ENCODE peak calls at places on chromosomes 1 and 21, in seven cellular contexts. T, S, N, W, J, K and C are unnamed samples.

GRCh38 chr1:22846453-22846852 is 126.2 kb downstream of the LACTBL1 start:
- DNase-seq in T (no peak), S (no peak), N (no peak), W (no peak), J (no peak), K (no peak), C (no peak)

GRCh38 chr1:99682291-99682751 is 36.4 kb downstream of the PALMD start:
- DNase-seq in T (peak; percentile 89), S (no peak), N (peak; percentile 42), W (no peak), J (no peak), K (no peak), C (no peak)

GRCh38 chr1:9784508-9785133 is 39.1 kb downstream of the CLSTN1 start:
- DNase-seq in T (peak; percentile 60), S (no peak), N (peak; percentile 55), W (peak; percentile 72), J (peak; percentile 58), K (no peak), C (peak; percentile 63)

GRCh38 chr1:56375184-56375837 is 204.1 kb downstream of the PLPP3 start:
- DNase-seq in T (no peak), S (no peak), N (no peak), W (no peak), J (no peak), K (no peak), C (peak; percentile 23)

GRCh38 chr1:85289207-85289847 is 12.9 kb upstream of the BCL10 start:
- DNase-seq in T (peak; percentile 70), S (no peak), N (peak; percentile 99), W (no peak), J (peak; percentile 93), K (no peak), C (no peak)

GRCh38 chr1:31791131-31791858 is 24.5 kb downstream of the SPOCD1 start:
- DNase-seq in T (no peak), S (no peak), N (no peak), W (no peak), J (no peak), K (no peak), C (no peak)

GRCh38 chr1:23555949-23556640 is 3.2 kb downstream of the ID3 start:
- DNase-seq in T (peak; percentile 90), S (no peak), N (no peak), W (peak; percentile 54), J (peak; percentile 67), K (no peak), C (no peak)

GRCh38 chr21:14979264-14979663 is 85.5 kb downstream of the NRIP1 start:
- DNase-seq in T (no peak), S (no peak), N (no peak), W (no peak), J (no peak), K (no peak), C (no peak)

GRCh38 chr1:36207339-36207738 is 16.9 kb upstream of the THRAP3 start:
- DNase-seq in T (no peak), S (no peak), N (no peak), W (peak; percentile 29), J (no peak), K (peak; percentile 87), C (peak; percentile 88)

GRCh38 chr1:31581821-31582810 is 5.8 kb downstream of the TINAGL1 start:
- DNase-seq in T (no peak), S (no peak), N (no peak), W (no peak), J (no peak), K (no peak), C (no peak)

GRCh38 chr1:183070923-183071618 is 47.9 kb downstream of the LAMC1 start:
- DNase-seq in T (peak; percentile 94), S (no peak), N (no peak), W (no peak), J (no peak), K (no peak), C (no peak)

GRCh38 chr1:118900643-118901440 is 87.3 kb downstream of the TBX15 start:
- DNase-seq in T (no peak), S (no peak), N (no peak), W (no peak), J (no peak), K (no peak), C (no peak)

GRCh38 chr1:118907466-118907865 is 80.7 kb downstream of the TBX15 start:
- DNase-seq in T (no peak), S (no peak), N (no peak), W (no peak), J (no peak), K (no peak), C (no peak)

GRCh38 chr1:118905671-118906070 is 82.5 kb downstream of the TBX15 start:
- DNase-seq in T (no peak), S (no peak), N (no peak), W (no peak), J (no peak), K (no peak), C (no peak)

GRCh38 chr1:118902299-118903270 is 85.6 kb downstream of the TBX15 start:
- DNase-seq in T (no peak), S (no peak), N (no peak), W (no peak), J (no peak), K (no peak), C (no peak)

DNA sequence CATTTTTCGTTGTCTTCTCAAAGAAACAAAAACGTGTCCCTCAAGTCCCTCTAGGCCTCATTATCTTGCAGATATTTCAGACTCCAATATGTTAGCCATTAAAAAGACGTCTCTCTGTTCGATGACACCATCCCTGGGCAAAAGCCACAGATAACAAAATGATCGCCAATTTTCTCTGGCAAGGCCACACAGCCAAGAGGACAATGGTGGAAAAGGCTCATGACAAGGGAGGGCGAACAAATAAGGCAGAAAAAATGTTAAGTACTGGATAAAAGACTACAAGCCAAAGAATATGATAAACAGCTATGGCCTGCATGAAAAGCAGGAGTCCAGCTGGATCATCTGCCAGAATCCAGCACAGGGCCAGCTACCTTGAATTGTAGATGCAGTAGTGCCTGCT is 82.9 kb downstream of the TBX15 start:
- DNase-seq in T (no peak), S (no peak), N (no peak), W (no peak), J (no peak), K (no peak), C (no peak)
- TF ChIP-seq POLR2AphosphoS5 in T (no peak), S (no peak), N (no peak), W (no peak), J (no peak), K (no peak), C (no peak)

GRCh38 chr21:24716306-24716918 is 890.9 kb downstream of the MRPL39 start:
- DNase-seq in T (no peak), S (no peak), N (no peak), W (no peak), J (no peak), K (no peak), C (no peak)
- H3K9me3 ChIP-seq in T (peaks cover 3% of the 10 kb centered on the region), S (no peaks in the 10 kb centered on the region), N (no peaks in the 10 kb centered on the region), W (no peaks in the 10 kb centered on the region), J (peaks cover 35% of the 10 kb centered on the region), K (no peaks in the 10 kb centered on the region), C (no peaks in the 10 kb centered on the region)

GRCh38 chr1:28910379-28911125 is 3.8 kb upstream of the EPB41 start:
- DNase-seq in T (no peak), S (peak; percentile 29), N (no peak), W (no peak), J (no peak), K (peak; percentile 54), C (no peak)

GRCh38 chr1:28913786-28914227 is 562 bp upstream of the EPB41 start:
- DNase-seq in T (no peak), S (no peak), N (no peak), W (no peak), J (no peak), K (no peak), C (no peak)

GRCh38 chr1:28915036-28915895 is 897 bp downstream of the EPB41 start:
- DNase-seq in T (peak; percentile 59), S (no peak), N (no peak), W (peak; percentile 45), J (no peak), K (peak; percentile 40), C (peak; percentile 30)

GRCh38 chr1:28917757-28918118 is 3.4 kb downstream of the EPB41 start:
- DNase-seq in T (no peak), S (no peak), N (no peak), W (no peak), J (no peak), K (no peak), C (no peak)

GRCh38 chr1:28914228-28915035 is at the start of gene EPB41:
- DNase-seq in T (peak; percentile 95), S (peak; percentile 93), N (no peak), W (peak; percentile 93), J (peak; percentile 79), K (peak; percentile 95), C (peak; percentile 94)
- TF ChIP-seq CTCF in T (no peak), S (no peak), N (no peak), W (no peak), J (no peak), K (no peak), C (no peak)

GRCh38 chr1:207031632-207032258 is 811 bp downstream of the C1orf116 start:
- DNase-seq in T (no peak), S (no peak), N (no peak), W (peak; percentile 82), J (no peak), K (no peak), C (peak; percentile 95)
- TF ChIP-seq POLR2AphosphoS5 in T (no peak), S (peak; percentile 65), N (no peak), W (peak; percentile 52), J (no peak), K (no peak), C (peak; percentile 93)

GRCh38 chr1:247919952-247920351 is at the start of gene OR2T8:
- DNase-seq in T (no peak), S (no peak), N (no peak), W (no peak), J (no peak), K (no peak), C (no peak)
- H3K9me3 ChIP-seq in T (peaks cover 5% of the 10 kb centered on the region), S (no peaks in the 10 kb centered on the region), N (no peaks in the 10 kb centered on the region), W (no peaks in the 10 kb centered on the region), J (peaks cover 27% of the 10 kb centered on the region), K (no peaks in the 10 kb centered on the region), C (no peaks in the 10 kb centered on the region)

GRCh38 chr1:7743346-7743745 is 27.8 kb upstream of the VAMP3 start:
- DNase-seq in T (no peak), S (no peak), N (no peak), W (no peak), J (no peak), K (no peak), C (no peak)
- TF ChIP-seq CTCF in T (no peak), S (no peak), N (no peak), W (no peak), J (no peak), K (no peak), C (no peak)

GRCh38 chr1:19651141-19651737 is 7.1 kb downstream of the NBL1 start:
- DNase-seq in T (peak; percentile 49), S (no peak), N (no peak), W (peak; percentile 43), J (no peak), K (no peak), C (peak; percentile 40)
- TF ChIP-seq POLR2AphosphoS5 in T (no peak), S (no peak), N (no peak), W (no peak), J (no peak), K (no peak), C (peak; percentile 3)